ENCODE peak calls at places on chromosomes 13 and 19, in four cellular contexts. G is spleen, V is suprapubic skin, P is stomach. D is an unnamed sample. For H3K4me1 and H3K9me3, the result is how much of the 10 kb centered on the place peaks cover.

GRCh38 chr13:95301947-95302386 is 716 bp upstream of the ABCC4 start:
- DNase-seq in P (no peak), V (no peak), G (no peak), D (no peak)

GRCh38 chr13:99995104-99995502 is 13.5 kb downstream of the ZIC2 start:
- DNase-seq in G (no peak), P (no peak), V (no peak), D (no peak)

GRCh38 chr13:98365291-98365690 is 188.2 kb upstream of the RNF113B start:
- DNase-seq in V (no peak), P (no peak), G (no peak), D (no peak)

GRCh38 chr19:39053276-39054090 is 21.1 kb upstream of the FBXO27 start:
- DNase-seq in V (no peak), P (peak), G (no peak), D (no peak)

GRCh38 chr13:94325148-94325528 is 154.3 kb downstream of the DCT start:
- DNase-seq in V (no peak), P (no peak), G (no peak), D (no peak)

GRCh38 chr13:46551410-46552301 is 1.3 kb upstream of the LRCH1 start:
- DNase-seq in P (peak), V (peak), G (peak), D (peak)

GRCh38 chr13:83780201-83780600 is 102.1 kb downstream of the SLITRK1 start:
- DNase-seq in P (no peak), V (no peak), G (no peak), D (no peak)

GRCh38 chr19:48740705-48741030 is 258 bp upstream of the RASIP1 start:
- DNase-seq in V (no peak), G (no peak), P (no peak), D (no peak)

GRCh38 chr13:85313761-85314503 is 485.3 kb downstream of the SLITRK6 start:
- DNase-seq in V (no peak), P (no peak), G (no peak), D (no peak)

GRCh38 chr19:17415107-17415506 is 4.7 kb upstream of the MVB12A start:
- DNase-seq in V (no peak), P (no peak), G (no peak), D (no peak)

GRCh38 chr13:75405976-75406703 is 75.8 kb downstream of the TBC1D4 start:
- DNase-seq in V (no peak), G (no peak), P (no peak), D (no peak)

GRCh38 chr13:72643339-72643989 is 84.0 kb downstream of the MZT1 start:
- DNase-seq in G (no peak), V (no peak), P (peak), D (peak)

DNA sequence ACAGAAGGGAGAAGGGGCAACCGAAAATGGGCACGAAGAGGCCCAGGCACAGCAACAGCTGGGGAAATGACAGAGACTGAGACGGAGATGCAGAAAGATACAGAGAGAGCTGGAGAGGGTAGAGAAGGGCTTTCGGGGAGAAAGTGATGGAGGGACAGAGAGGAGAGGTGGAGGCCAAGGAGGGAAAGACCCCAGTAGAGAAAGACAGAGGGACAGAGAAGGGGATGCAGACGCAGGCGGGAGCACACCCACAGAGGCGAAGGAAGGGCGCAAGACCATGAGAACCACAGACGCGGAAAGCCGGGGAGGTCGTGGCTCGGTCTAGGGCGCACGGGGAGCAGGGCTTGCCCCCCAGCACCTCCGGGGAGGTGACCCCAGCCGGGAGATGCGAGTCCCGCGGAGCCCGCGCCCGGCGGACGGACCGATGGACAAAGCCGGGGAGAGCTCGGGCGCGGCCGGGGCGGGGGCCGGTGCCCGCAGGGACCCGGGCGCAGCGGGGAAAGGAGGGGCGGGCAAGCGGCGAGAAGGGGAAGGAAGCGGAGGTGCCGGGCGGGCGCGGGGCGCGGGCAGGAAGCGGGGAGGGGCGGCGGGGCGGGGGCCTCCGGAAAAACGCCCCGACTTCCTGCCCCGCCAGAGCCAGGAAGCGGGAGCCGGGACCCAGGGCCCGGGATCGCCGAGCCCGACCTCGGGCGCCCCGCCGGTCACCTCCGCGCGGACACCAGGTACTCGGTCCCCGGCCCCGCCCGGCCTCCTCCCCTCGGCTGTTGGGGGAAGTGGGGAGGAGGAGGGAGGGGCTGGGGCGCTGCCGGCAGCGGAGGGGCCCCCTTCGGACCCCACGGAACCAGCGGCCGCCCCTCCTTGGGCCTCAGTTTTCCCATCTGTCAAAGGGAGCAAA is at the start of gene ARHGEF1:
- DNase-seq in V (peak), P (peak), G (peak), D (peak)
- H3K4me1 ChIP-seq in V (under half), P (half or more), G (half or more), D (under half)

GRCh38 chr19:31149306-31149975 is 199.8 kb downstream of the TSHZ3 start:
- DNase-seq in G (no peak), P (no peak), V (no peak), D (no peak)

GRCh38 chr19:31152906-31153305 is 196.3 kb downstream of the TSHZ3 start:
- DNase-seq in V (no peak), P (no peak), G (no peak), D (no peak)

GRCh38 chr19:31148671-31149070 is 200.6 kb downstream of the TSHZ3 start:
- DNase-seq in P (no peak), G (no peak), V (no peak), D (no peak)

GRCh38 chr19:31154021-31154420 is 195.2 kb downstream of the TSHZ3 start:
- DNase-seq in P (no peak), G (no peak), V (no peak), D (no peak)
- H3K9me3 ChIP-seq in P (under half), G (under half), V (under half), D (under half)

GRCh38 chr19:35295453-35295791 is 3.5 kb downstream of the MAG start:
- DNase-seq in V (no peak), P (no peak), G (no peak), D (no peak)
- H3K4me1 ChIP-seq in V (under half), P (under half), G (under half), D (under half)

GRCh38 chr13:111503905-111504695 is 183.7 kb downstream of the TEX29 start:
- DNase-seq in G (no peak), V (no peak), P (peak), D (no peak)

GRCh38 chr13:111508164-111508870 is 187.9 kb downstream of the TEX29 start:
- DNase-seq in V (no peak), P (peak), G (no peak), D (no peak)

GRCh38 chr13:111506621-111507020 is 186.2 kb downstream of the TEX29 start:
- DNase-seq in V (no peak), G (no peak), P (no peak), D (no peak)

GRCh38 chr13:111505175-111505777 is 184.8 kb downstream of the TEX29 start:
- DNase-seq in P (peak), V (no peak), G (no peak), D (no peak)

DNA sequence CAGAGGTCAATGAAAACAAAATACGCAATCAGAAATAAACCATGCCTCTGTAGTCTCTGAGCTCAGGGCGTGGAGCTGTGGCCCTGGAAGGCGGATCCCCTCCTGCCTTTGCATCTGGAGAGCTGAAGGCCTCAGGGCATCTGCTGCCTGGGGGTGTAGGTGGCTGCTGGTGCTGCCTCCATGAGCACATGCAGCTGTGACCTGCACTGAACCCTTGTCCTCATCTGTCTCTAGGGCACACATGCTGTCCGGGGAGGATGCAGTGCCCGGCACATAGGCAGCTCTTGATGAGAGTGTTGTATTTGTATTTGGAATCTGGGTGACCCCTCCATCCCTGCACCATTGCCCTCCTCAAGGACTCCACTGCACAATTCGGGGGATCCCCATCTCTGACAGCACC is 185.7 kb downstream of the TEX29 start:
- DNase-seq in V (no peak), P (peak), G (no peak), D (no peak)
- H3K9me3 ChIP-seq in V (under half), P (under half), G (under half), D (under half)

GRCh38 chr19:41553804-41554203 is 22.2 kb upstream of the CEACAM21 start:
- DNase-seq in V (no peak), P (no peak), G (no peak), D (no peak)

GRCh38 chr19:41552558-41552957 is 23.4 kb upstream of the CEACAM21 start:
- DNase-seq in V (no peak), P (no peak), G (no peak), D (no peak)

GRCh38 chr19:41554902-41555301 is 21.1 kb upstream of the CEACAM21 start:
- DNase-seq in P (no peak), G (no peak), V (no peak), D (no peak)

GRCh38 chr19:41551711-41552110 is 24.3 kb upstream of the CEACAM21 start:
- DNase-seq in G (no peak), P (no peak), V (no peak), D (no peak)

DNA sequence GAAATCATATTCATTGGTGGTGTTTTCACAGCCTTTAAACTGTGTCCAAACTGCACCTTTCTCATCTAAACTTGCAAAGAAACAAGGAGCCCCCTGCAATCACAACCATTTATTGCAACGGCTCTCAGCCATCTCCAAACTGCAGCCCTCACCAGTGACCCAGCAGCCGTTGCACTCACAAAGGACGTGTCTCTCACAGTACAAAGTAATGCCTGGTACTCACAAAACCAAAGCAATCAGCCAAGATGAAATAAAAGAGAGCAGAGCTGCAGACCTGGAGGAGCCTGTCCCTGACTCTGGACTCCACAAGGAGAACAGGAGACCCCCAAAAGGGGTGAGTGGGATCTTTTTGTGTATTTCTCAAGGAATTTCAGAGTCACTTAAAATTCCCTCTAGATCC is 20.2 kb upstream of the CEACAM21 start:
- DNase-seq in G (no peak), V (no peak), P (no peak), D (no peak)
- H3K4me1 ChIP-seq in G (half or more), V (under half), P (under half), D (under half)

GRCh38 chr19:55993492-55993891 is 6.9 kb downstream of the NLRP5 start:
- DNase-seq in G (no peak), P (no peak), V (no peak), D (no peak)
- H3K9me3 ChIP-seq in G (under half), P (under half), V (under half), D (under half)

GRCh38 chr19:36215276-36216171 is 618 bp downstream of the ZNF146 start:
- DNase-seq in P (no peak), V (no peak), G (no peak), D (no peak)

GRCh38 chr19:36225219-36225892 is 10.4 kb downstream of the ZNF146 start:
- DNase-seq in P (no peak), V (no peak), G (no peak), D (no peak)

GRCh38 chr19:36222503-36222902 is 7.6 kb downstream of the ZNF146 start:
- DNase-seq in V (no peak), G (no peak), P (no peak), D (no peak)

DNA sequence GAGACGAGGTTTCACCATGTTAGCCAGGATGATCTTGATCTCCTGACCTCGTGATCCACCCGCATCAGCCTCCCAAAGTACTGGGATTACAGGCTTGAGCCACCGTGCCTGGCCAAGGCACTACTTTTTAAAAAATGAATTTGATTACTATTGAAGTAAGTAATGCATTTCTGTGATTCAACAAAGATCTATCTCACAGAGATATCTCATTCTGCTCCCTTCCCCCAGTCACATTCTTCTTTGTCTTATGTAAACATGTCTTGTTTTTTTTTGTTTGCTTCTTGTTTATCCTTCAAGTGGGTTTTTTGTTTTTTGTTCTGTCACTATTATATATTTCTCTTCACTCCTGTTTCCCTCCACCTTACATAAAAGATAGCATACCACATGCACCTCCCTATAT is 6.6 kb downstream of the ZNF146 start:
- DNase-seq in V (no peak), G (no peak), P (no peak), D (no peak)
- H3K4me1 ChIP-seq in V (under half), G (under half), P (half or more), D (under half)

DNA sequence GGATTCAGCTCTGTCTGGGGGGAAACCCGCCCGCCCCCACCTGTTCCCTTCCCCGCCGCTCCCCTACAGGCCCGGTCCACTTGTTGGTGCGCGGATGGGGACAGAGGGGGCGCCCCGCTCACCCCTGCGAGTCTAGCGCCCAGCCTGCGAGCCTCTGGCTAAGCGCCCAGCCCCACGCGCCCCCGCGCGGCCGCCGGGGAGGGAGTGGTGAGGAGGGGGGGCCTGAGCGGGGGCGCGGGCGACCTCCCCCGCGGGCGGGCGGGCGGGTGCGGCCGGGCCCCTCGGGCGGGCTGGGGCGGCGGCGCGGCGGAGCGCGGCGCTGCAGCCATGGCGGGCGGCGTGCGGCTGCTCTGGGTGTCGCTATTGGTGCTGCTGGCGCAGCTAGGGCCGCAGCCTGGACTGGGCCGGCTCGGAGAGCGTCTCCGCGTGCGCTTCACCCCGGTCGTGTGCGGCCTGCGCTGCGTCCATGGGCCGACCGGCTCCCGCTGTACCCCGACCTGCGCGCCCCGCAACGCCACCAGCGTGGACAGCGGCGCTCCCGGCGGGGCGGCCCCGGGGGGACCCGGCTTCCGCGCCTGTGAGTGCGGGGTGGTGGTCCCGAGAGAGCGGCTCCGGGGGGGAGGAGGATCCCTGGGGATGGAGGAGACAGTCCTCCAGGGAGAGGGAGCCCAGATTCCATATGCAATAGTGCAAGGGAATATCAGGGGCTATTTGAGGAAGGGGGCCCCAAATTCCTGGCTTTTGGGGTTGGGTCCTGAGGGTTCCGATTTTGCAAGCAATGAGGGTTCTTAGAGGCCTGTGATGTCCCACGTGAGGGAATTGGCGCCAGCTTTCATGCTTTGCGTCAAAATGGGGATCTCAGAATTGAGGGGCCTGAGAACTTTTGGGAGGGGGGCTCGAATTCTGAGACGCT is at the start of gene LTBP4:
- DNase-seq in P (no peak), V (no peak), G (peak), D (no peak)
- H3K9me3 ChIP-seq in P (under half), V (under half), G (under half), D (under half)

GRCh38 chr19:3985643-3986259 is 488 bp upstream of the EEF2 start:
- DNase-seq in G (no peak), P (no peak), V (no peak), D (no peak)
- H3K4me1 ChIP-seq in G (half or more), P (half or more), V (half or more), D (under half)

GRCh38 chr19:36688058-36688457 is 646 bp downstream of the ZNF567 start:
- DNase-seq in G (no peak), V (no peak), P (no peak), D (no peak)
- H3K9me3 ChIP-seq in G (under half), V (under half), P (under half), D (under half)

D was measured in lower lobe of right lung.